ENCODE peak calls at places on chromosomes 3 and 15, in nine cellular contexts. B, T, A, K, C, R, L, F and X are unnamed samples.

GRCh38 chr15:89825264-89825940 is 10.8 kb upstream of the ANPEP start:
- DNase-seq in B (no peak), T (no peak), A (no peak), K (no peak), C (no peak), R (no peak), L (no peak), F (no peak), X (no peak)

GRCh38 chr3:10712121-10712520 is 103.9 kb upstream of the SLC6A11 start:
- DNase-seq in B (no peak), T (no peak), A (no peak), K (no peak), C (no peak), R (no peak), L (no peak), F (no peak), X (no peak)

GRCh38 chr15:95429345-95429744 is 901.2 kb upstream of the NR2F2 start:
- DNase-seq in B (no peak), T (no peak), A (no peak), K (no peak), C (no peak), R (no peak), L (no peak), F (no peak), X (no peak)

GRCh38 chr3:127809211-127809610 is 13.1 kb downstream of the MGLL start:
- DNase-seq in B (no peak), T (no peak), A (no peak), K (no peak), C (no peak), R (no peak), L (no peak), F (no peak), X (no peak)

GRCh38 chr3:161295325-161295724 is 74.2 kb downstream of the NMD3 start:
- DNase-seq in B (no peak), T (peak; percentile 12), A (no peak), K (no peak), C (peak; percentile 25), R (no peak), L (no peak), F (peak; percentile 40), X (no peak)

GRCh38 chr3:124584552-124585391 is 145.5 kb upstream of the UMPS start:
- DNase-seq in B (peak; percentile 80), T (peak; percentile 34), A (no peak), K (no peak), C (peak; percentile 66), R (peak; percentile 85), L (no peak), F (peak; percentile 51), X (peak; percentile 93)

GRCh38 chr15:99977945-99978344 is 244.7 kb upstream of the LYSMD4 start:
- DNase-seq in B (no peak), T (no peak), A (no peak), K (no peak), C (no peak), R (no peak), L (no peak), F (no peak), X (no peak)

GRCh38 chr15:66706225-66706732 is 4.2 kb downstream of the SMAD6 start:
- DNase-seq in B (peak; percentile 63), T (peak; percentile 78), A (no peak), K (no peak), C (no peak), R (no peak), L (no peak), F (peak; percentile 80), X (peak; percentile 65)

GRCh38 chr3:40043444-40043755 is 234.0 kb downstream of the MYRIP start:
- DNase-seq in B (no peak), T (peak; percentile 76), A (no peak), K (no peak), C (peak; percentile 86), R (no peak), L (no peak), F (peak; percentile 95), X (no peak)

GRCh38 chr3:32423956-32424558 is 32.4 kb downstream of the CMTM7 start:
- DNase-seq in B (no peak), T (no peak), A (peak; percentile 34), K (no peak), C (no peak), R (no peak), L (no peak), F (no peak), X (no peak)

GRCh38 chr3:11350374-11350773 is 78.2 kb downstream of the ATG7 start:
- DNase-seq in B (no peak), T (no peak), A (no peak), K (no peak), C (peak; percentile 26), R (no peak), L (no peak), F (peak; percentile 57), X (no peak)

GRCh38 chr3:168616901-168617300 is 521.2 kb upstream of the GOLIM4 start:
- DNase-seq in B (no peak), T (no peak), A (no peak), K (no peak), C (no peak), R (no peak), L (no peak), F (no peak), X (no peak)

GRCh38 chr15:73239564-73240208 is 129.1 kb downstream of the HCN4 start:
- DNase-seq in B (no peak), T (peak; percentile 21), A (no peak), K (no peak), C (peak; percentile 15), R (no peak), L (no peak), F (peak; percentile 13), X (no peak)

DNA sequence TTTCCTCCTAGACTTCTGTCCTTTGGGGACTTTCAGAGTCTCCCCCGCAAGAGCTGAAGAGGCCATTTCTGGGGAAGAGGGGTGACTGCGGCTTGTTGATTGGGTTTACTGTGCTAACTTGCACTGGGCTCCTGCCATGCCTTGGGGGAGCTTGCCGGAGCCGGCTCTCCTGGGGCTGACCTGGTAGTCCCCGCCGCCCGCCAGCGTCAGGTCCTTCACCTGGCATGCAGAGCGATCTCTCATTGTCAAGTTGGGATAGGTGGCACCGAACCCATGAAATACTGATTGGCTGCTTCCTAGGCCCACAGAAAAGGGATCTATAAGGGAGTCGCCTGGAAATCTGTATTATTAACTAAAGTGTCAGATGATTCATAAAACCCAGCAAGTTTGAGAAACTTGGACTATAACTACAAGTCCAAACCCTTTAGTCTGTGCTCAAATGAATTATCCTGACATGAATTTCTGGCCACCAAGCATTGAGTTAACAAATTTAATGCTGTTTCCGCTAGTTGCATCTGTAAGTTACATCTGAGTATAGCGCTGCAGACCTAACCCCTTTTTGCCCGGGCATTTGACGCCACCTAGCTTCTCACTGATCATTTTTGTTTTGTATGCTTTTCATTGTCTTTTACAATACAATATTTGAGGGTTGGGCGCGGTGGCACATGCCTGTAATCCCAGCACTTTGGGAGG is 605 bp upstream of the IMP3 start:
- DNase-seq in B (no peak), T (peak; percentile 68), A (no peak), K (peak; percentile 51), C (peak; percentile 54), R (peak; percentile 70), L (no peak), F (peak; percentile 78), X (no peak)
- TF ChIP-seq CTCF in B (no peak), T (peak; percentile 20), A (no peak), K (peak; percentile 65), C (peak; percentile 46), R (no peak), L (peak; percentile 31), F (peak; percentile 7), X (no peak)

DNA sequence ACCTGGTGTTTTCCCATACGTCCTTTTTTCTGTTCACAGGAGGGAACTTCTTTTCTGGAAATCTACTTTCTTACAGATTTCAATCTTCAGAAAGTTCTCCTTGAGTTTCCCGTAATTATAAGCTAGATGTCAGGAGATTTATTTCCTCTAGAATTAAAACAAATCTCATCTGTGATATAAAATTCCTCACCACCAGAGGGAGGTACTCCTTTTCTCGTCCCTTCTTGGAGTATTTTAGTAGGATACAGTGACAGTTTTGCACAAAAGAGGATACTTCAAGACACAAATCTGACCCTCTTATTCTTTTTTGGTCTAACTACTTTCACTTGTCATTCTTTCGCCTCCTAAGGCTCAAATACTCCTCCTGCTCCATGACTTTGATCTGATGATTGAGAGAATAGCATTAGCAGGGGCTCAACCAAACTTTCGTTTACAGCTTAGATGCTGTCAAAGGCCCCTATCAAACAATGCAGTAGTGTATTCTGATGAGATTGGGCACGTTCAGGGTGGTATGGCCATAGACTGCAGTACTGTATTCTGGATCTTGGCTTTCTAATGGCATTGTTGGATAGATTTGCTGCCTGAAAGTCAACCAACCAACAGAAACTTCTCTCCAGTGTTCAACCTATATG is 38.0 kb downstream of the TMEM41A start:
- DNase-seq in B (no peak), T (peak; percentile 48), A (no peak), K (no peak), C (peak; percentile 11), R (no peak), L (no peak), F (peak; percentile 40), X (no peak)
- TF ChIP-seq CTCF in B (no peak), T (no peak), A (no peak), K (no peak), C (peak; percentile 50), R (peak; percentile 21), L (peak; percentile 49), F (peak; percentile 38), X (peak; percentile 39)

GRCh38 chr3:59286791-59287531 is 237.1 kb upstream of the CFAP20DC start:
- DNase-seq in B (peak; percentile 22), T (no peak), A (no peak), K (no peak), C (peak; percentile 85), R (peak; percentile 58), L (no peak), F (peak; percentile 3), X (no peak)
- TF ChIP-seq CTCF in B (no peak), T (no peak), A (no peak), K (no peak), C (peak; percentile 14), R (no peak), L (no peak), F (no peak), X (no peak)

GRCh38 chr15:43185161-43186002 is at the start of gene CCNDBP1:
- DNase-seq in B (peak; percentile 94), T (peak; percentile 77), A (no peak), K (peak; percentile 79), C (peak; percentile 77), R (peak; percentile 99), L (no peak), F (peak; percentile 95), X (peak; percentile 95)

GRCh38 chr15:43187544-43188155 is 2.4 kb downstream of the CCNDBP1 start:
- DNase-seq in B (no peak), T (peak; percentile 79), A (no peak), K (no peak), C (peak; percentile 39), R (no peak), L (peak; percentile 34), F (peak; percentile 76), X (no peak)

GRCh38 chr15:43184407-43185160 is 619 bp upstream of the CCNDBP1 start:
- DNase-seq in B (no peak), T (no peak), A (no peak), K (no peak), C (no peak), R (no peak), L (no peak), F (no peak), X (no peak)

GRCh38 chr15:43183270-43183669 is 1.9 kb upstream of the CCNDBP1 start:
- DNase-seq in B (no peak), T (no peak), A (no peak), K (no peak), C (no peak), R (no peak), L (no peak), F (peak; percentile 20), X (no peak)

DNA sequence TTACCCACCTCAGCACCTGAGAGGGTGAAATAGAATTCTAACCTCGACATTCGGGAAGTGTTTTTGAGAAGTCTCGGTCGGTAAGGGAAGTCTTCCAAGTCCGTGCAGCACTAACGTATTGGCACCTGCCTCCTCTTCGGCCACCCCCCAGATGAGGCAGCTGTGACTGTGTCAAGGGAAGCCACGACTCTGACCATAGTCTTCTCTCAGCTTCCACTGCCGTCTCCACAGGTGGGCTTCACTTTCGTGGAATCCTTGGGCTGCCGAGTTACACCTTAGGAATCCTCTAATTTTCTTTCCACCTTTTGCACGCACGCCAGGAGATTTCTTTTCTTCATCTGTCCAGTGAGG is 775 bp downstream of the CCNDBP1 start:
- DNase-seq in B (no peak), T (no peak), A (no peak), K (no peak), C (peak; percentile 28), R (no peak), L (no peak), F (no peak), X (no peak)
- TF ChIP-seq CTCF in B (no peak), T (no peak), A (no peak), K (no peak), C (no peak), R (no peak), L (no peak), F (no peak), X (no peak)